ENCODE peak calls at places on chromosomes 13 and 19, in eight cellular contexts. I, P, T, Y, L, E, H and M are unnamed samples.

GRCh38 chr19:38190061-38190460 is 34.0 kb downstream of the DPF1 start:
- DNase-seq in H (no peak), Y (no peak), E (no peak), L (no peak), I (no peak), T (no peak), P (no peak), M (no peak)

GRCh38 chr13:46041335-46041934 is 11.1 kb downstream of the ZC3H13 start:
- DNase-seq in Y (no peak), P (no peak), I (no peak), E (no peak), H (no peak), L (no peak), T (no peak), M (no peak)

GRCh38 chr13:66405908-66406802 is 824.0 kb downstream of the PCDH9 start:
- DNase-seq in H (no peak), E (no peak), T (no peak), P (no peak), Y (no peak), L (no peak), I (no peak), M (no peak)

GRCh38 chr19:33683881-33684549 is 62.3 kb downstream of the CHST8 start:
- DNase-seq in I (no peak), Y (no peak), H (no peak), E (peak), T (peak), L (no peak), P (no peak), M (peak)

GRCh38 chr13:36124236-36124822 is 6.9 kb downstream of the DCLK1 start:
- DNase-seq in T (peak), H (no peak), L (no peak), E (no peak), I (no peak), P (no peak), Y (no peak), M (peak)

GRCh38 chr13:49240017-49240416 is 7.7 kb upstream of the CDADC1 start:
- DNase-seq in E (peak), Y (no peak), H (peak), T (no peak), P (no peak), I (no peak), L (no peak), M (no peak)

GRCh38 chr13:50951366-50951765 is 41.8 kb downstream of the RNASEH2B start:
- DNase-seq in I (no peak), P (no peak), L (no peak), T (no peak), E (no peak), Y (no peak), H (no peak), M (no peak)

GRCh38 chr19:38394488-38394887 is 6.0 kb downstream of the SPRED3 start:
- DNase-seq in E (peak), Y (no peak), P (no peak), T (no peak), H (peak), I (peak), L (no peak), M (no peak)

GRCh38 chr13:25153736-25154135 is 18.4 kb downstream of the AMER2 start:
- DNase-seq in Y (no peak), L (no peak), T (no peak), E (peak), P (no peak), H (no peak), I (no peak), M (no peak)
- H3K27ac ChIP-seq in Y (no peak), L (no peak), T (no peak), E (no peak), P (no peak), H (no peak), I (no peak), M (no peak)

GRCh38 chr19:58379276-58379675 is 1.6 kb downstream of the ZNF837 start:
- DNase-seq in I (no peak), L (no peak), T (no peak), Y (no peak), H (no peak), E (no peak), P (no peak), M (no peak)

GRCh38 chr19:58381460-58382220 is 810 bp upstream of the ZNF837 start:
- DNase-seq in L (no peak), T (no peak), E (no peak), I (no peak), H (no peak), Y (no peak), P (no peak), M (no peak)

GRCh38 chr19:58382997-58383603 is 2.3 kb upstream of the ZNF837 start:
- DNase-seq in H (no peak), Y (no peak), I (no peak), P (no peak), T (no peak), E (no peak), L (no peak), M (no peak)

GRCh38 chr19:58380037-58380735 is 644 bp downstream of the ZNF837 start:
- DNase-seq in E (no peak), H (no peak), L (no peak), Y (no peak), P (no peak), T (no peak), I (no peak), M (no peak)

DNA sequence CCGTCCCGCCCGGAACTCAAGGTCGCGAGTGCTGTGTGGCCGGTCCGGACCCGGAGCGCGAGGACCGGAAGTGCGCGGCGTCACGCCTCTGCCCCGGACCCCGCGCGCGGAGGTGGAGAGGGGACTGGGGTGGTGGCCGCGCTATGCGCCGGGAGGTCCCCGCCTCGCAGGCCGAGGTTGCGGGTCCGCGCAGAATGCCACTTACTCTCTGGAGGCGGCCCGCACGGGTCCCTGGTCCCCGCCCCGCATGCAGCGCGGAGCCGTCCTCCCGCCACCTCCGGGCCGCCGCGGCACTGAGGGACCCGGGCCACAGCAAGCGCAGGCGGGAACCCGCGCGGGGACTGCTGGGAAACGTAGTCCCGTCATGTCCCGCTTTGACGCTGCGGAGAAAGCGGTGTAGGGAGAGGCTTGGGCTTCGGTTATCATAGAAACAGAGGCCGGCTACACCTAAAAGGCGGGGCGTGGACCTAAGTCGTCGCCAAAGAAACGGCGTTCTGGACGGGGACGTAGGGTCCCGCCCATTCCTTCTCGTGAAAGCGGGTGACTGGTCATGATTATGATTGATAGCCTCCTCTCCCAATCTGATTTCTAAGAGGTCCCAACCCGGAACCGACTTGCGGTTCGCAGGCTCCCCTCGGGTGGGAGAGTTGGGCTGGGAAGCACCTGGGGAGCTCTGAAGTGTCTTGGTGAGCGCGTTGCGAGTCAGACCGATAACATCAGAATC is at the start of gene ZNF837:
- DNase-seq in H (peak), P (peak), L (peak), E (peak), I (peak), T (peak), Y (peak), M (peak)
- H3K27ac ChIP-seq in H (peak), P (peak), L (peak), E (no peak), I (peak), T (peak), Y (peak), M (peak)

DNA sequence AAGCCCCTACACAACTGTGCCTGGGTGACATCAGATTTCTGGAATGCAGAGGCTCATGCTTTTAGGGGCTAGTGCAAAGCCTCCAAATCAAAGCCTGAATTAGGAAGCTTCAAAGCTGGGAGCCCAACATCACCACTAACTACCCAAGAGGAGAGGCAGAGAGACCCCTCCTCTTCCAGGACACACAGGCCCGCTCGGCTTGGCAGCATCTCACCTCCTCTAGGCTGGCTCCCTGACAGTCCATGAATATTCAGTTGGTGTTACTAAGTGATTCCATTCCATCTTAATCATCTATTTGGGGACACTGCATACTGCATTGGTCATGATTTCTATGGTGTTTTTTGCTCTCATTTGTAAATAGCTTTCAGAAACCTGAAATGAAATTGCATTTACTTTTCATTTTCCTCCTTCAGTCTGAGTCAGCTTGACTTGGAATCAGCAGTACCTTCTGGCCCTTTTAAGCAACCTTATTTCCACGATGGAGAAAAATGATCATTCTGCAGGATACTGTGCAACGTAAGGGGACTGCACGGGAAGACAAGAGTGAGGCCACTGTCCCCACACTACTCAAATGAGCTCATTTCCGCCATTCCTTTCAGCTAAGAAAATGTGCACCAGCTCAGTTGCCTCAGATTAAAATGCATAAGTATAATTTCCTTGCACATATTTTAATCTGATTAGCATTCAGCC is 219.8 kb downstream of the RFC3 start:
- DNase-seq in T (no peak), P (no peak), H (no peak), I (no peak), L (no peak), Y (no peak), E (peak), M (no peak)
- H3K27ac ChIP-seq in T (no peak), P (no peak), H (no peak), I (no peak), L (no peak), Y (no peak), E (no peak), M (no peak)

GRCh38 chr13:31739226-31739625 is at the start of gene RXFP2:
- DNase-seq in Y (no peak), T (no peak), I (no peak), H (no peak), P (no peak), L (no peak), E (no peak), M (no peak)

GRCh38 chr13:31747966-31748365 is 8.6 kb downstream of the RXFP2 start:
- DNase-seq in L (no peak), E (no peak), I (no peak), H (no peak), P (no peak), Y (no peak), T (no peak), M (no peak)

GRCh38 chr13:31747271-31747670 is 7.9 kb downstream of the RXFP2 start:
- DNase-seq in P (no peak), L (no peak), I (no peak), Y (no peak), H (no peak), E (no peak), T (no peak), M (no peak)

GRCh38 chr13:31742102-31742695 is 2.9 kb downstream of the RXFP2 start:
- DNase-seq in P (no peak), L (peak), I (peak), H (peak), E (peak), Y (no peak), T (peak), M (peak)
- H3K27ac ChIP-seq in P (no peak), L (no peak), I (no peak), H (no peak), E (no peak), Y (no peak), T (no peak), M (no peak)

DNA sequence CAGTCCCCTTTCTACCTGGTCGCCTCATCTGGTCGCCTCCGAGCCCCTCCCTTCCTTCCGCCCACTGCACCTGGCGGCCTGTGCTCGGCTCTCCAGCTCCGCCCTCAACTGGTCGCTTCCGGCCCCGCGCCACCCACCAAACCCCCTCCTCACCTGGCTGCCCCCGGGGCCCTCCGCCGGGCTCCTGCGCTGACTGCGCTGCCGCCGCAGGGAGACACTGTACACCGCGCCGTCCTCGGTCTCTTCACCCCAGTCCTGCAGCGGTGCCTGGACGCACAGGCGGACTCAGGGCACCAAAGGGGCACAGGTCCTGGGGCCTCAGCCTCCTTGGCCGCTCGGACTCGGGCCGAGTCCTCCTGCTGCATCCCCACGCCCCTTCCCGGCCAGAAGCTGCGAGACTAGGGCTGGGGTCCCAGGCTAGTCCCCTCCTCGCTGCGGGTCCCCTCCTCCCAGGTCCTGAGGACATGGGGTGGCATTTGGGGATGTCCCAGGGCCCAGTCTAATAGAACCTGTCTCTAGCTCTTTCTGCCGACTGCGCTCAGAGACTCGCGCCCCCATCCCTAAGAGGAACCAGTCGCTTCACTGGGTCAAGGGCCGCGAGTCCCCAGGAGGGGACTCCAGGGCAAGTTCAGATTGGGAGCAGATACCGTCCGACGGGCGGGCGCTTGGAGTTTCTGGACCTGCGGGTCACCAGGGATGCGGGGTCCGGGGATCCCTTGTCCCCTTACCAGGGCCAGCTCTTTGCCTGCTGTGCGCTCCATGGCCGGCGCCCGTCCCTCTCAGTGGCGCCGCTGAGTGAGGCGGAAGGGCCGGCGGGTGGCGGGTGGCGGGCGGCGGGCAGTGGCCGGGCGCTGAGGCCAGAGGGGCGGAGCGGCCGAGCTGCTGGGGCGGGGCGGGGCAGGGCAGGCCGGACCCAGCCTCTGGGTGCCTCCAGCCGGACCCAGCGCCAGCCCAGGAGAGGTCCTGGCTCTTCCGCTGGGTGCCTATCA is at the start of gene RGL3:
- DNase-seq in H (no peak), E (peak), Y (no peak), L (no peak), P (no peak), T (peak), I (no peak), M (peak)
- H3K27ac ChIP-seq in H (no peak), E (peak), Y (peak), L (peak), P (peak), T (peak), I (no peak), M (peak)

DNA sequence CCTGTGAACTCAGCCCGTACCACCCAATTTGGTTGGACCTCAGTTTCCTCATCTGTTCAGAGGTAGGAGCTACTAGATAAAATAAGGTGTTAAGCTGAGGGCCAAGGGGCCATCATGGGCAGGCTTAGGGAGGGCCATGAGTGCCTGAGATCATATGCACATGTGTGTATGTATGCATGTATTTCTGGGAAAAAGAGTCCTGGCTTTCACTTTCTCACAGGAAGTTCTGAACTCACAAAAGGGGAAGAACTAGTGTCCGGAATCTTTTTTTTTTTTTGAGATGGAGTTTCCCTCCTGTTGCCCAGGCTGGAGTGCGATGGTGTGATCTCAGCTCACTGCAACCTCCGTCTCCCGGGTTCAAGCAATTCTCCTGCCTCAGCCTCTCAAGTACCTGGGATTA is 18.9 kb downstream of the TGFB1 start:
- DNase-seq in P (no peak), T (no peak), Y (no peak), L (no peak), I (no peak), H (no peak), E (no peak), M (no peak)
- H3K27ac ChIP-seq in P (peak), T (peak), Y (no peak), L (no peak), I (no peak), H (no peak), E (no peak), M (peak)

GRCh38 chr19:48644839-48645651 is 942 bp downstream of the CA11 start:
- DNase-seq in Y (no peak), L (peak), P (no peak), H (peak), T (peak), E (peak), I (peak), M (peak)
- H3K27ac ChIP-seq in Y (peak), L (peak), P (peak), H (peak), T (peak), E (peak), I (peak), M (peak)

GRCh38 chr13:98794498-98794897 is 42.0 kb upstream of the SLC15A1 start:
- DNase-seq in P (no peak), Y (no peak), T (no peak), I (no peak), E (peak), L (no peak), H (no peak), M (peak)

GRCh38 chr13:98792784-98793183 is 40.3 kb upstream of the SLC15A1 start:
- DNase-seq in E (no peak), I (no peak), P (no peak), Y (no peak), L (no peak), T (no peak), H (no peak), M (no peak)

GRCh38 chr13:98795220-98795619 is 42.7 kb upstream of the SLC15A1 start:
- DNase-seq in Y (no peak), P (no peak), H (no peak), I (no peak), E (no peak), L (no peak), T (no peak), M (no peak)

GRCh38 chr13:98792321-98792720 is 39.8 kb upstream of the SLC15A1 start:
- DNase-seq in P (no peak), E (no peak), T (no peak), L (no peak), Y (no peak), I (no peak), H (no peak), M (no peak)

DNA sequence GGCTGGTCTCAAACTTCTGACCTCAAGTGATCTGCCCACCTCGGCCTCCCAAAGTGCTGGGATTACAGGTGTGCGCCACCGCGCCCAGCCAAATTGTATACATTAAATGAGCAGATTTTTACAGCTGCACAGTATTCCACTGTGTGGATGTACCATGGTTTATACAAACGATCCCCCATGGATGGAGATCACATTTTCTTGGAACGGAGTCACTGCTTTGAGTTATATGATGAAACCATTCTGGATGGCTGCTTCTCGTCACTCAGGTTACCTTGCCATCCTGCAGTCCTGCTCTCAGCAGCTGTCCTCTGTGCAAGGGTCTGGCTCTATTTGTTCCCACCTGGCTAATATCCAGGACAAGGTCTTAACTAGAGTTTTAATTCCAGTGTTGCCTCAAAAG is 39.1 kb upstream of the SLC15A1 start:
- DNase-seq in T (no peak), E (no peak), H (no peak), L (no peak), I (no peak), Y (no peak), P (no peak), M (no peak)
- H3K27ac ChIP-seq in T (no peak), E (no peak), H (no peak), L (no peak), I (no peak), Y (no peak), P (no peak), M (no peak)

DNA sequence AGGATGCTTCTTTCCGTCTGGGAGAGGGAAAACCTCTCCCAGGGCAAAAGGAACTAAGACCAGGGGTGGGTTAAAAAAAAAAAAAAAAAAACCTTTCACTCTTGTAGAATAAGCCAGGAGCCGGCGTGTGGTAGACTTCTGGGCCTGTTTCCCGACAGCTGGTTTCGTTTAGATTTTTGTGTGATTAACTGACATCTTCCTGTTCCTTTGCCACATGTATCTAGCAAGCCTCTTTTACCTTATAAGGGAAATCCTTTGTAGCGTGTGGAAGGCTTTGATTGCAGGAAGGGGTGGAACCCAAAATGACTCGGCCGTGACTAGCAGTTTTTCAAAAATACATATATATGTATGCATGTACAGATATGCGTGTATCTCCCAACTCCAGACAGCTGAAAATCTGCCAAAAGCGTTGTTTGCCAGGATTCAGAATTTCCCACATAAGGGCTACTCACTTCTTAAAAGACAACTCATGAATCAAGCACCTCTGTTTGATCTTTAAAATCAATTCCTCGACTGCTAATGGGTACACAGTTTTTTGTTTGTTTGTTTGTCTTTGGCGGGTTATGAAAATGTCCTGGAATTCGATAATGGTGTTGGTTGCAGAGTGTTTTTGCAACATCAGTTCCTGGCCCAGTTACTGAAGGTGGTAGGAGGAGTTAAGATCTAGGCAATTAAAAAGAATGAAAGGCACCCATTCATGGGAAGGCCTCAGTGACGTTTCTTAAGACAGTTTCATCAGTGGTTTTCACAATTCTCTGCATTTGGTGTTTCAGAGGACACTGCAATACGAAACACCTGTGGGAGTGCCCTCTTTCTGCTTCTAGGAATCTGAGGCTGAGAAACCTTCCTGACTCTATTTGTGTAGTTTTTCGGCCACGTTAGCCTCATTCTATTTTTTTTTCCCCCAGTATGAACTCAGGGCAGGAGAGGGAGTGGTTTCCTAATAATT is 2.7 kb downstream of the TPM4 start:
- DNase-seq in Y (no peak), E (peak), T (peak), H (peak), L (peak), I (peak), P (no peak), M (peak)
- H3K27ac ChIP-seq in Y (peak), E (peak), T (peak), H (peak), L (peak), I (peak), P (peak), M (peak)